ENCODE peak calls at places on chromosomes 4 and X, in five cellular contexts. P is A549, K is fibroblast of the aortic adventitia, W is epithelial cell of esophagus, X is chondrocyte. F is an unnamed sample.

GRCh38 chr4:14915018-14915417 is 87.3 kb upstream of the CPEB2 start:
- DNase-seq in P (peak), K (no peak), W (no peak), X (no peak), F (no peak)

GRCh38 chr4:148170408-148171385 is 271.5 kb downstream of the NR3C2 start:
- DNase-seq in K (no peak), W (peak), X (no peak), P (no peak), F (no peak)

GRCh38 chr4:85701881-85702321 is 227.0 kb downstream of the ARHGAP24 start:
- DNase-seq in P (no peak), W (no peak), X (no peak), K (no peak), F (no peak)

GRCh38 chr4:38131371-38132139 is 171.4 kb downstream of the PTTG2 start:
- DNase-seq in K (peak), X (no peak), P (no peak), W (peak), F (no peak)

GRCh38 chr4:111216791-111217190 is 593.9 kb upstream of the PITX2 start:
- DNase-seq in X (no peak), P (no peak), K (no peak), W (no peak), F (no peak)

GRCh38 chr4:41432889-41433288 is 105.1 kb upstream of the LIMCH1 start:
- DNase-seq in X (no peak), P (peak), K (peak), W (peak), F (peak)

GRCh38 chrX:153750126-153750774 is 13.8 kb upstream of the PLXNB3 start:
- DNase-seq in P (no peak), K (no peak), W (no peak), X (no peak), F (no peak)

GRCh38 chr4:25401066-25401465 is 24.0 kb downstream of the ANAPC4 start:
- DNase-seq in P (peak), W (no peak), X (no peak), K (no peak), F (no peak)

GRCh38 chr4:10983885-10984284 is 299.3 kb upstream of the CLNK start:
- DNase-seq in X (no peak), P (no peak), W (peak), K (no peak), F (no peak)

GRCh38 chr4:8762356-8762755 is 109.3 kb downstream of the HMX1 start:
- DNase-seq in W (no peak), X (peak), P (no peak), K (no peak), F (no peak)

GRCh38 chrX:134631404-134632346 is 26.6 kb downstream of the PLAC1 start:
- DNase-seq in K (peak), P (no peak), X (no peak), W (no peak), F (no peak)

GRCh38 chrX:112094729-112095128 is 12.2 kb upstream of the TRPC5 start:
- DNase-seq in K (no peak), P (no peak), X (no peak), W (no peak), F (no peak)

GRCh38 chr4:33543941-33544450 is 2700.3 kb downstream of the ARAP2 start:
- DNase-seq in X (no peak), K (no peak), W (peak), P (no peak), F (no peak)

GRCh38 chrX:9878141-9878875 is 88.8 kb upstream of the CLDN34 start:
- DNase-seq in W (no peak), X (no peak), K (no peak), P (no peak), F (no peak)

GRCh38 chr4:84032372-84032771 is 466.7 kb downstream of the NKX6-1 start:
- DNase-seq in P (no peak), X (no peak), W (no peak), K (no peak), F (no peak)

GRCh38 chr4:147096667-147097604 is 151.3 kb upstream of the TTC29 start:
- DNase-seq in X (no peak), P (peak), W (peak), K (peak), F (peak)

GRCh38 chr4:137678796-137679195 is 146.5 kb upstream of the PCDH18 start:
- DNase-seq in X (no peak), P (no peak), K (peak), W (peak), F (peak)

GRCh38 chr4:40912455-40913055 is 162.8 kb downstream of the NSUN7 start:
- DNase-seq in K (no peak), P (no peak), X (no peak), W (peak), F (peak)

GRCh38 chr4:35562831-35563230 is 681.5 kb downstream of the ARAP2 start:
- DNase-seq in W (no peak), K (no peak), P (no peak), X (no peak), F (no peak)

GRCh38 chrX:154546354-154547244 is at the start of gene G6PD:
- DNase-seq in X (no peak), W (peak), K (peak), P (peak), F (no peak)

GRCh38 chr4:31084806-31085416 is 364.7 kb downstream of the PCDH7 start:
- DNase-seq in X (no peak), W (peak), P (no peak), K (peak), F (no peak)

DNA sequence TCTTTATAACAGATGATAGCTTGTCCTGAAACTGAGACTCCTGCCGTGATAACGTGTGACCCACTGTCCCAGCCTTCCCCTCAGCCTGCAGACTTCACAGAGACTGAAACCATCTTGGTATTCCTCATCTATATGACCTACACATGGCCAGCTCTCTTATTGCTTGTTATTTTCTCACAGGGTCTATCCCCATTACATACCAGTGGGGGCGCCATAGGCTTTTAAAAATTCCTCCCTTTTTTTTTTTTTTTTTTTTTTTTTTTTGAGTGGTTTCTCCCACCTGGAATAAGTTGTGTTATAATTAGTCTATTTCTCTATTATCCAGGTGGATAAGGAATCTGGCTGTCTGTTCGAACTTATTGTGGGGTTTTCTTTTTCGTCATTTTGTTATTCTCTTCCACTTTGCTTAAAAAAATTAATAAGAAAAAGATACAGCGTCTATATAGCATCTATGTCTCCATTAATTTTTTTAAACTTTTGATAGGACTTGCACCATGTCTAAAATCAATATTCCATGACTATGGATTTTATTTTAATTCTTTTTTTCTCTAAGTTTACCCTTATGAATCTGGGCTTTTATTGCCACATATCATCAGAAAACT is 47.2 kb downstream of the GYG2 start:
- DNase-seq in W (no peak), X (no peak), P (peak), K (peak), F (no peak)
- TF ChIP-seq CTCF in W (peak), X (peak), P (peak), K (peak), F (peak)

GRCh38 chr4:158410272-158410671 is 111.4 kb upstream of the RXFP1 start:
- DNase-seq in X (no peak), W (peak), P (peak), K (peak), F (peak)
- TF ChIP-seq CTCF in X (no peak), W (peak), P (no peak), K (peak), F (no peak)

DNA sequence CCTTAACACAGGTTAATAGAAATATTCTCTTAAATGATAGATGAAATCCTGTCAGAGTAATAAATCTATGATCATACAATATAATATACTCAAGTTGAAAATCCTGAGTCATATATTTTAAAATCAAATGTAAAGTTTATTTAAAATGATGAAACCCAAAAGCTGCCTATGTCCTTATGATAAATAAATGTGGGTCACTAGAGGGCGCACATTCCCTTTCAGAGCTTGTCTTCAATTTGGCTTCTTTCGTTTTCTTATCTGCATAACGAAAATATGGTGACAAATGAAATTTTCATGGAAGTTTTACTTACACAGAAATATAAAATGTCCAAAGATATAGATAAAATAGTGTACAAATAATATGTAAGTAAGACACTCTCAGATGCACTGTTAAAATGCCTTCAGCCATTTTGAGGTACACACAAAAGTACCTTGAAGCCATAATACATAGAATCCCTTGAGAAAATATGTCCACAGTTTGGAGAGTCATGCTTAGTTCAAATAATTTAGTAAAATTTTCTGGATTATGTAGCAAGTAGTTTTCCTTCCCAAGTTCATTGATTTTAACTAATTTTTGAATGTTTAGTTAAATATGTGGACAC is 680.4 kb downstream of the DMD start:
- DNase-seq in P (peak), X (no peak), K (peak), W (peak), F (peak)
- TF ChIP-seq CTCF in P (peak), X (peak), K (peak), W (peak), F (peak)

GRCh38 chr4:119490335-119490734 is 138.3 kb downstream of the PDE5A start:
- DNase-seq in K (peak), W (peak), P (peak), X (no peak), F (peak)
- TF ChIP-seq CTCF in K (no peak), W (peak), P (no peak), X (peak), F (peak)

GRCh38 chr4:12723849-12724447 is 760.2 kb downstream of the RAB28 start:
- DNase-seq in X (no peak), W (peak), P (no peak), K (peak), F (no peak)
- TF ChIP-seq CTCF in X (no peak), W (no peak), P (no peak), K (no peak), F (no peak)

DNA sequence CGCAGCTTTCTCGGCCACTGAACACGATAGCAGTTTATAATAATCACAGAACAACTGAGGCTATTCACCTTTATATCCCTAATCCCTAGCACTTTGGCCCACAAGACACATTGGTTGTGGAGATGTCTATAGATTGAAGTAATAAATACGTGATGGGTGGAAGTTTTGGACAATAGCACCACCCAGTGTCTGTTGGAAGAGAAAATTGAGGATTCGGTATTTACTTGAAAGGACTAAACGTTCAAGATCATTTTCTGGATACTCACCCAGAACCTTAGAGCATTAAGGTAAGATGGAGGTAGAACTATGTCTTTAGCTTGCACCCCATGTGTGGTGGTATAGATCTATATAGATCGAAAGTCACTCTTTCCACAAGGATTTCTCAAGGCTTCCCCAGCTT is 792 bp upstream of the TMSB15A start:
- DNase-seq in X (no peak), W (peak), P (peak), K (peak), F (peak)
- TF ChIP-seq CTCF in X (peak), W (no peak), P (peak), K (peak), F (peak)

GRCh38 chr4:4880492-4880891 is 21.0 kb downstream of the MSX1 start:
- DNase-seq in W (peak), X (no peak), P (no peak), K (no peak), F (no peak)
- TF ChIP-seq CTCF in W (peak), X (peak), P (peak), K (peak), F (peak)

DNA sequence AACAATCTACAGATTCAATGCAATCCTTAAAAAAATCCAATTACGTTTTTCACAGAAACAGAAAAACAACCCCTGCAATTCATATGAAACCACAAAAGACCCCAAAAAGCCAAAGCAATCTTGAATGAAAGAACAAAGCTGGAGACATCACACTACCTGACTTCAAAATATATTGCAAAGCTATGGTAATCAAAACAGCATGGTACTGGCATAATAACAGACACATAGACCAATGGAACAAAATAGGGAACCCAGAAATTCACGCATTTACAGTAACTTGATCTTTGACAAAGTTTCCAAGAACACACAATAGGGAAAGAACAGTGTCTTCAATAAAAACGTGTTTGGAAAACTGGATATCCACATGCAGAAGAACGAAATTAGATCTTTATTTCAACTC is 14.6 kb downstream of the MGAT4D start:
- DNase-seq in X (no peak), P (no peak), W (no peak), K (no peak), F (no peak)
- TF ChIP-seq CTCF in X (no peak), P (no peak), W (no peak), K (no peak), F (no peak)

DNA sequence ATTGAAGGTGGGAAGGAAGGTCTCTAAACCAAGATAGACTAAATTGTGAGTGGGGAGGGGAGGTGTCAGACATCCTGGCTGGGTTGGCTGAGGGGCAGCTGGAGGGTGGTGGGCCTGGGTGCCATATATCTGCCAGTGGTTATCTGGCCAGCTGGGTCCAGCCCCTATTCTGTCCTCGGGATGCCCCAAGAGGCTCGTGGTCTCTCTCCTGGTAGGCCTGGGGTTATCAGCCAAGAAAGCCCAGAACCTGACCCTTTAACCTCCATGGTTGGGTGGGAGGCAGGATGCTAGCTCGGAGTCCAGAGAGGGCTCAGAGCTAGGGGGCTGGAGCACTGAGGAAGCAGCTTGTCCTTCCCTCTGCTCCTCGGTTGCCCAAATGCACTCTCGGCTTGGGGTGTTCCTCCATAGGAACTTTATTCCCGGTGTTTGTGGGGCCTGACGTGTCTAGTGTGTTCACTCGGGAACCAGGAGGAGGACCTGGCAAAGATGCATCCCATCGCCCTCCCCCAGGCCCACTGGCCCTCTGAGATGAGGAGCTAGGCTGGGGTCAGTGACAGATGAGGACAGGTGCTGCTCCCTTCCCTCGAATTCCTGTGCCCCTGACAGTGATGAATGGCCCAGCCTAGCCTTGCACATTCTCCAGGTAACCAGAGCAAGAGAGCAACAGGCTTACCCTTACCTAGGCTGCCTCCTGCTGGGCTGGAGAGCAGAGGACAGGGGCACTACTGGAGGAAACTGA is 5.2 kb upstream of the EFNB1 start:
- DNase-seq in P (no peak), X (peak), K (no peak), W (no peak), F (no peak)
- TF ChIP-seq CTCF in P (no peak), X (no peak), K (no peak), W (peak), F (no peak)

GRCh38 chr4:183106839-183107238 is 7.8 kb downstream of the WWC2 start:
- DNase-seq in X (no peak), P (peak), W (no peak), K (no peak), F (no peak)
- TF ChIP-seq CTCF in X (peak), P (no peak), W (no peak), K (peak), F (peak)